ENCODE peak calls at places on chromosomes 6 and 20, in five cellular contexts. R is EH, D is NCI-H1436, X is ascending aorta, E is T-helper 1 cell. Q is an unnamed sample.

GRCh38 chr6:90490030-90490429 is 96.8 kb downstream of the MAP3K7 start:
- DNase-seq in E (no peak), X (no peak), D (no peak), R (no peak), Q (no peak)

GRCh38 chr6:1200706-1201105 is 111.2 kb upstream of the FOXQ1 start:
- DNase-seq in R (peak), X (no peak), D (no peak), E (no peak), Q (no peak)

GRCh38 chr6:140366991-140367390 is 992.5 kb upstream of the CITED2 start:
- DNase-seq in D (no peak), R (peak), E (no peak), X (no peak), Q (no peak)

GRCh38 chr20:38057351-38057972 is 23.9 kb downstream of the RPRD1B start:
- DNase-seq in D (peak), X (peak), E (peak), R (peak), Q (peak)

GRCh38 chr6:19757036-19757435 is 80.1 kb upstream of the ID4 start:
- DNase-seq in R (peak), D (no peak), E (no peak), X (no peak), Q (no peak)

GRCh38 chr6:5989141-5989723 is 17.5 kb downstream of the NRN1 start:
- DNase-seq in D (no peak), X (no peak), R (peak), E (no peak), Q (no peak)

GRCh38 chr20:49323622-49324238 is 45.9 kb upstream of the ZNFX1 start:
- DNase-seq in R (peak), D (peak), X (no peak), E (no peak), Q (no peak)

GRCh38 chr6:160167547-160168391 is 46.2 kb downstream of the SLC22A1 start:
- DNase-seq in E (no peak), D (no peak), R (no peak), X (no peak), Q (no peak)

GRCh38 chr20:14860410-14860814 is 523.0 kb upstream of the FLRT3 start:
- DNase-seq in R (no peak), E (no peak), X (no peak), D (peak), Q (no peak)

GRCh38 chr20:34085544-34086040 is 26.5 kb downstream of the EIF2S2 start:
- DNase-seq in X (no peak), E (no peak), R (no peak), D (no peak), Q (no peak)

GRCh38 chr20:63087872-63088680 is 81.3 kb upstream of the BHLHE23 start:
- DNase-seq in D (peak), R (no peak), X (peak), E (no peak), Q (peak)

GRCh38 chr6:91697010-91697694 is 1110.3 kb upstream of the MAP3K7 start:
- DNase-seq in X (no peak), R (no peak), E (no peak), D (no peak), Q (no peak)

GRCh38 chr6:125004797-125005595 is 42.8 kb downstream of the RNF217 start:
- DNase-seq in D (no peak), R (no peak), X (no peak), E (no peak), Q (no peak)

GRCh38 chr6:118223316-118223715 is 316.3 kb downstream of the SLC35F1 start:
- DNase-seq in E (no peak), R (no peak), X (no peak), D (no peak), Q (no peak)

GRCh38 chr6:77015350-77015749 is 447.9 kb downstream of the HTR1B start:
- DNase-seq in X (no peak), R (peak), E (no peak), D (no peak), Q (no peak)

GRCh38 chr6:16332175-16332542 is 93.8 kb downstream of the GMPR start:
- DNase-seq in R (peak), D (peak), E (peak), X (peak), Q (peak)

GRCh38 chr20:11350126-11351005 is 567.3 kb upstream of the BTBD3 start:
- DNase-seq in E (no peak), X (no peak), D (no peak), R (peak), Q (no peak)

Q was measured in left lobe of liver.